ENCODE peak calls at places on chromosome 20, in four cellular contexts. W, M, P and N are unnamed samples.

GRCh38 chr20:10565922-10566897 is 107.6 kb downstream of the JAG1 start:
- DNase-seq in W (no peak), M (no peak), P (no peak), N (no peak)

GRCh38 chr20:4062721-4063606 is 47.6 kb upstream of the RNF24 start:
- DNase-seq in W (no peak), M (no peak), P (no peak), N (no peak)

GRCh38 chr20:52500150-52500549 is 308.6 kb upstream of the ZFP64 start:
- DNase-seq in W (no peak), M (no peak), P (no peak), N (no peak)

GRCh38 chr20:5703542-5704215 is 46.5 kb upstream of the SHLD1 start:
- DNase-seq in W (no peak), M (no peak), P (no peak), N (no peak)

GRCh38 chr20:22507240-22507961 is 77.0 kb downstream of the FOXA2 start:
- DNase-seq in W (no peak), M (no peak), P (no peak), N (no peak)

GRCh38 chr20:8678098-8678776 is 390.6 kb upstream of the PLCB4 start:
- DNase-seq in W (no peak), M (no peak), P (no peak), N (no peak)

GRCh38 chr20:44460795-44461141 is 14.9 kb upstream of the TTPAL start:
- DNase-seq in W (no peak), M (peak), P (no peak), N (no peak)

GRCh38 chr20:44642203-44643153 is 9.0 kb downstream of the ADA start:
- DNase-seq in W (peak), M (peak), P (peak), N (no peak)

GRCh38 chr20:31704225-31705119 is 18.2 kb downstream of the BCL2L1 start:
- DNase-seq in W (no peak), M (peak), P (no peak), N (no peak)

GRCh38 chr20:57439432-57439831 is 48.2 kb downstream of the RBM38 start:
- DNase-seq in W (no peak), M (no peak), P (no peak), N (no peak)

GRCh38 chr20:46773680-46774079 is 64.2 kb downstream of the SLC2A10 start:
- DNase-seq in W (no peak), M (no peak), P (no peak), N (no peak)

GRCh38 chr20:7859371-7859802 is 80.9 kb downstream of the HAO1 start:
- DNase-seq in W (peak), M (peak), P (no peak), N (no peak)

GRCh38 chr20:57040461-57040860 is 226.0 kb downstream of the BMP7 start:
- DNase-seq in W (no peak), M (no peak), P (no peak), N (no peak)

GRCh38 chr20:237918-238317 is 10.9 kb downstream of the DEFB129 start:
- DNase-seq in W (no peak), M (no peak), P (no peak), N (no peak)

GRCh38 chr20:1242530-1242929 is 16.7 kb downstream of the RAD21L1 start:
- DNase-seq in W (no peak), M (no peak), P (no peak), N (no peak)

GRCh38 chr20:21105429-21106170 is 558 bp downstream of the LINC00237 start:
- DNase-seq in W (no peak), M (no peak), P (no peak), N (peak)

GRCh38 chr20:61556116-61556515 is 304.1 kb downstream of the CDH4 start:
- DNase-seq in W (no peak), M (no peak), P (no peak), N (no peak)

GRCh38 chr20:36644713-36645109 is 1.3 kb downstream of the SLA2 start:
- DNase-seq in W (no peak), M (no peak), P (no peak), N (no peak)

GRCh38 chr20:50350510-50351249 is 159.5 kb upstream of the PTPN1 start:
- DNase-seq in W (no peak), M (no peak), P (no peak), N (no peak)

GRCh38 chr20:36818831-36819230 is 45.3 kb upstream of the DSN1 start:
- DNase-seq in W (no peak), M (no peak), P (no peak), N (no peak)

GRCh38 chr20:35539756-35540212 is 2.1 kb upstream of the ERGIC3 start:
- DNase-seq in W (no peak), M (peak), P (no peak), N (no peak)

GRCh38 chr20:10369723-10370090 is 64.3 kb downstream of the MKKS start:
- DNase-seq in W (no peak), M (no peak), P (no peak), N (no peak)

GRCh38 chr20:50583422-50584150 is 73.4 kb downstream of the PTPN1 start:
- DNase-seq in W (no peak), M (no peak), P (no peak), N (no peak)

GRCh38 chr20:4038047-4038459 is 22.7 kb upstream of the RNF24 start:
- DNase-seq in W (no peak), M (no peak), P (peak), N (no peak)

GRCh38 chr20:46122071-46122470 is 4.0 kb downstream of the CD40 start:
- DNase-seq in W (no peak), M (no peak), P (peak), N (no peak)

GRCh38 chr20:17917832-17918618 is 50.6 kb downstream of the SNX5 start:
- DNase-seq in W (no peak), M (no peak), P (no peak), N (no peak)